ENCODE peak calls at places on chromosome 15, in four cellular contexts. P, T, D and B are unnamed samples.

GRCh38 chr15:50778089-50778488 is 12.6 kb upstream of the SPPL2A start:
- DNase-seq in P (no peak), D (no peak), T (no peak), B (no peak)

GRCh38 chr15:28101983-28102441 is 2.9 kb upstream of the OCA2 start:
- DNase-seq in D (no peak), P (no peak), T (no peak), B (no peak)

GRCh38 chr15:68416158-68416535 is 15.8 kb downstream of the ITGA11 start:
- DNase-seq in D (no peak), T (no peak), P (no peak), B (no peak)

GRCh38 chr15:89662893-89663673 is 7.8 kb upstream of the KIF7 start:
- DNase-seq in T (no peak), P (no peak), D (no peak), B (no peak)

GRCh38 chr15:52018693-52019393 is at the start of gene MAPK6:
- DNase-seq in P (peak; percentile 96), D (peak; percentile 93), T (peak; percentile 96), B (peak; percentile 95)

GRCh38 chr15:29029651-29030195 is 143.9 kb downstream of the APBA2 start:
- DNase-seq in T (no peak), P (no peak), D (no peak), B (no peak)

GRCh38 chr15:52337198-52337853 is 41.7 kb upstream of the MYO5C start:
- DNase-seq in T (no peak), D (no peak), P (no peak), B (no peak)

GRCh38 chr15:65940618-65940909 is 71.3 kb downstream of the RAB11A start:
- DNase-seq in T (no peak), D (no peak), P (no peak), B (no peak)